ENCODE peak calls at places on chromosomes 3 and 15, in five cellular contexts. T is lower lobe of right lung, A is A673, D is WERI-Rb-1, X is AG09309. G is an unnamed sample.

GRCh38 chr3:38165722-38166387 is 518 bp downstream of the OXSR1 start:
- DNase-seq in T (peak), A (peak), D (peak), X (no peak), G (no peak)

GRCh38 chr3:21551019-21551418 is 200.0 kb downstream of the ZNF385D start:
- DNase-seq in T (no peak), A (no peak), D (no peak), X (no peak), G (no peak)

GRCh38 chr3:108610651-108611050 is 21.1 kb downstream of the DZIP3 start:
- DNase-seq in T (no peak), A (no peak), D (no peak), X (no peak), G (no peak)

GRCh38 chr3:38142959-38143358 is 4.5 kb downstream of the MYD88 start:
- DNase-seq in T (no peak), A (no peak), D (no peak), X (no peak), G (no peak)

GRCh38 chr3:126267169-126267975 is 87.0 kb upstream of the ALDH1L1 start:
- DNase-seq in T (peak), A (no peak), D (no peak), X (peak), G (peak)

GRCh38 chr3:110576962-110577361 is 494.7 kb upstream of the NECTIN3 start:
- DNase-seq in T (no peak), A (peak), D (no peak), X (peak), G (peak)

GRCh38 chr15:31235298-31236183 is 91.1 kb upstream of the KLF13 start:
- DNase-seq in T (no peak), A (peak), D (no peak), X (no peak), G (no peak)

GRCh38 chr3:56125358-56126005 is 342.8 kb downstream of the ERC2 start:
- DNase-seq in T (no peak), A (peak), D (no peak), X (peak), G (no peak)

GRCh38 chr15:56744701-56745683 is 11.7 kb upstream of the ZNF280D start:
- DNase-seq in T (no peak), A (no peak), D (no peak), X (no peak), G (no peak)

GRCh38 chr3:150130404-150131100 is 159.9 kb upstream of the PFN2 start:
- DNase-seq in T (no peak), A (no peak), D (no peak), X (no peak), G (no peak)

GRCh38 chr15:60917469-60918130 is 311.5 kb downstream of the RORA start:
- DNase-seq in T (no peak), A (peak), D (peak), X (no peak), G (peak)

GRCh38 chr15:53256043-53256442 is 465.9 kb upstream of the ONECUT1 start:
- DNase-seq in T (no peak), A (no peak), D (no peak), X (no peak), G (no peak)

GRCh38 chr3:42256135-42256819 is 9.7 kb downstream of the CCK start:
- DNase-seq in T (no peak), A (no peak), D (no peak), X (no peak), G (peak)

GRCh38 chr15:80072285-80072684 is 12.8 kb downstream of the ZFAND6 start:
- DNase-seq in T (no peak), A (peak), D (peak), X (peak), G (peak)

GRCh38 chr3:143601738-143602480 is 246.4 kb downstream of the SLC9A9 start:
- DNase-seq in T (no peak), A (peak), D (no peak), X (no peak), G (no peak)

GRCh38 chr3:81658322-81658997 is 103.0 kb downstream of the GBE1 start:
- DNase-seq in T (no peak), A (no peak), D (no peak), X (no peak), G (no peak)

GRCh38 chr3:152960684-152961083 is 125.8 kb downstream of the P2RY1 start:
- DNase-seq in T (no peak), A (no peak), D (no peak), X (no peak), G (no peak)

GRCh38 chr3:122183521-122183892 is at the start of gene CASR:
- DNase-seq in T (peak), A (no peak), D (peak), X (no peak), G (no peak)

GRCh38 chr3:8621872-8622271 is 22.7 kb downstream of the SSUH2 start:
- DNase-seq in T (no peak), A (no peak), D (no peak), X (peak), G (no peak)

GRCh38 chr3:47245271-47245670 is 37.3 kb downstream of the KIF9 start:
- DNase-seq in T (peak), A (no peak), D (no peak), X (no peak), G (no peak)

GRCh38 chr15:92714071-92714456 is 58.5 kb upstream of the FAM174B start:
- DNase-seq in T (no peak), A (peak), D (no peak), X (peak), G (peak)

GRCh38 chr3:56878046-56878445 is 76.3 kb upstream of the ARHGEF3 start:
- DNase-seq in T (no peak), A (peak), D (no peak), X (no peak), G (no peak)

GRCh38 chr3:119937229-119937628 is 155.3 kb downstream of the NR1I2 start:
- DNase-seq in T (no peak), A (no peak), D (no peak), X (no peak), G (no peak)

GRCh38 chr3:52218454-52218853 is 7.0 kb downstream of the TLR9 start:
- DNase-seq in T (no peak), A (no peak), D (no peak), X (no peak), G (no peak)

GRCh38 chr3:117026401-117026800 is 316.8 kb downstream of the TUSC7 start:
- DNase-seq in T (no peak), A (no peak), D (no peak), X (no peak), G (no peak)

GRCh38 chr15:49178477-49178876 is 8.4 kb downstream of the GALK2 start:
- DNase-seq in T (no peak), A (no peak), D (no peak), X (no peak), G (no peak)

GRCh38 chr3:160720123-160720746 is 35.8 kb upstream of the PPM1L start:
- DNase-seq in T (no peak), A (no peak), D (no peak), X (no peak), G (no peak)

GRCh38 chr3:55434789-55435188 is 52.3 kb downstream of the WNT5A start:
- DNase-seq in T (peak), A (peak), D (peak), X (no peak), G (no peak)

GRCh38 chr3:99637041-99637380 is 1.4 kb upstream of the COL8A1 start:
- DNase-seq in T (no peak), A (peak), D (no peak), X (no peak), G (peak)

GRCh38 chr3:10242182-10243065 is 5.8 kb upstream of the TATDN2 start:
- DNase-seq in T (no peak), A (no peak), D (no peak), X (no peak), G (no peak)

GRCh38 chr3:86416334-86416733 is 574.6 kb downstream of the VGLL3 start:
- DNase-seq in T (no peak), A (no peak), D (no peak), X (no peak), G (peak)

GRCh38 chr15:63185206-63185605 is 4.2 kb upstream of the RAB8B start:
- DNase-seq in T (no peak), A (peak), D (no peak), X (no peak), G (no peak)

DNA sequence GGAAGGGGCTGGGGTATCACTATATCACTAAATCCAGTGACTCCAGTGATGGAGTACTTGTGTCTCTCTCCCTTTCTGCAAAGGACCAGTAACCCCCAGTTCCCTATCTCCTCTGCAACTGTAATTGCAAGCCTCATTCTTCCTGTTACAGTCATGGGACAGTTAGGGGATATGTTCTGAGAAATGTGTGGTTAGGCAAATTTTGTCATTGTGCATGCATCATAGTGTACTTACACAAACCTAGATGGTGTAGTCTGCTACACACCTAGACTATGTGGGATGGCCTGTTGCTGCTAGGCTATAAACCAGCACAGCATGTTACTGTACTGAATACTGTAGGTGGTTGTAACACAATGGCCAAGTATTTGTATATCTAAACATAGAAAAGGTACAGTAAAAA is 2.2 kb downstream of the VPS8 start:
- DNase-seq in T (no peak), A (no peak), D (no peak), X (no peak), G (no peak)
- H3K4me3 ChIP-seq in T (no peak), A (no peak), D (no peak), X (no peak), G (no peak)

DNA sequence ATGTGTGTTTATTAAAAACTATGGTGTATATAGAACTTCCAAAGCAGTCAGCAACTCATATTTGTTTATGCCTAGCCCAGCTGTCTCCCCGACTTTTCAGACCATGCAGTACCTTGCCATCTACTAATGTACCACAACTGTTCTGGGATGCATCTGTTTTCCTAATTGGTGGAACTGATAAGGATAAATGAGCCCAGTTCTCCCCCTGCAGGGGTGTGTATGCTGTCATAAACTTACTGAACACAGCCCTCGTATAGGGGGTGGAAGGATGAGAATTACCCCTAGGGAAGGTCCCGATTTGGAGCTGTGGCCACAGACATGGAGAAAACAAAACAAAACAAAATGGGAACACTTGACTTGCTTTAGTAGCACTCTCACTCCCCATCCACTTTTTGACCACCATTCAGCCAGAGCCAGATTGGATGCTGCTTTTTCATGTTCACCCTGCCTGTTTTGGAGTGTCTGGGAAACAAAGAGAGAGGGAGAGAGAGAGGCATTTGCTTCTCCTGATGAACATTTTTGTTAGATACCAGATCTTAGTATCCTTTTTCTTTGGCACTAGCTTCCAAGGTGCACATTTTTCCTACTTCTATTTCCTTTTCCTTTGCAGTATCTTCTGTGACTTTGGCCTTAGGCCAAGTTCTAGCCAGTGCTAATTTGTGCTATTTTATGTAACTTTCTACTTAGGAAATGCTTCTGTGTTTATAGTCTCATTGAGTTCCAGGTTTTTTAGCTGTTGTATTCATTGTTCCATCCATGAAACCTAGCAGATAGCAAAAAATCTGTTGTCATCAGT is 29.1 kb downstream of the CADM2 start:
- DNase-seq in T (no peak), A (no peak), D (no peak), X (no peak), G (no peak)
- H3K4me3 ChIP-seq in T (no peak), A (no peak), D (no peak), X (no peak), G (no peak)

DNA sequence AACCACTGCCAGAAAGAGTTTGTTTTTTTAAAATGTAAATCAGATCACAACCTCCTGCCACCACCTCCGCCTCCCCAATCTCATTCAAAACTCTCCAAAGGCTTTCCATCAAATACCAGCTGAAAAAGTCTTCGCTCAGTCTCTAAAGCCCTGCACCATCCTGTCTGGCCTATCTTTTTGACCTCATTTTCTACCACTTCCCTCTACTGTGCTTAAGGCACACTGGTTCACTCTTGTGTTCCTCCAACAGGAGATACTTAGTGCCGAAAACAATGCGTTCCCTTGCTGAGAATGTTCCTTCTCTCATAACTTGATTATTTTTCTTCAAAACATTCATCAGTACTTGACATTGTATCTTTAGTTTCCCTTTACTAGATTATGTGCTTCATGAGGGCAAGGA is 3.5 kb downstream of the BTBD1 start:
- DNase-seq in T (no peak), A (no peak), D (no peak), X (no peak), G (no peak)
- H3K4me3 ChIP-seq in T (no peak), A (no peak), D (no peak), X (no peak), G (no peak)

DNA sequence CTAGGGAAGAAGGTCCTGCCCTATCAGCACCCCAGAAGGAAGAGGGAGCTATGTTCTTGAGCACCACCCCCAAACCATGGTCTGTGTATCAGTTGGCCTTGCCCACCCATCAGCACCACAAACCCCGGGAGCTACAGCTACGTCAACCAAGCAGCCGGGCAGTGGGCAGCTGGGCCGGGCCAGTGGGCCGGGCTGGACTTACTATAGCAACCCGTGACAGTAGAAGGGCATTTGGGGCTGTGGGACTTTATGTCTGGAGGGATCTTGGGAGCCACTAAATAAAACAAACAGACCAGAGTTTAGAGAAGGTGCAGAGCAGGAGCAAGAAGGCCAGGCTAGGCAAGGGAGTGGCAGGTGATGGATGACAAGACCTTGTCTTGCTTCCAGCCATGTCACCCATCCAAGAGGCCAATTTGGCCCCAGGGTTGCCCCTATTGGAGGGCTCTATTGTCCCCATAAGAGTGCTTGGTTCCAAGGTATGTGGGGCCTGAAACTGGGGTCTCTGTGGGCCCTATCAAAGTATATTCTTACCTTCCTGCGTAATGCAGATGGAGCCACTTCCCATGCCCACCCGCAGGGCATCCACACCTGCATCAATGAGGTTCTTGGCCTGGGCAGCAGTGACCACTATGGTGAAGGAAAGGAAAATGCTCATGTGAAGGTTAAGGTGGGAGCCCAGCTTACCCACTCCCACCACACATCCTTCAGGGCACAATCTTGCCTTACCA is 3.2 kb downstream of the IMPDH2 start:
- DNase-seq in T (no peak), A (no peak), D (no peak), X (no peak), G (no peak)
- H3K4me3 ChIP-seq in T (no peak), A (no peak), D (no peak), X (no peak), G (no peak)

GRCh38 chr3:31925271-31925630 is 55.8 kb downstream of the OSBPL10 start:
- DNase-seq in T (no peak), A (no peak), D (no peak), X (no peak), G (no peak)
- H3K4me3 ChIP-seq in T (no peak), A (no peak), D (no peak), X (no peak), G (no peak)

DNA sequence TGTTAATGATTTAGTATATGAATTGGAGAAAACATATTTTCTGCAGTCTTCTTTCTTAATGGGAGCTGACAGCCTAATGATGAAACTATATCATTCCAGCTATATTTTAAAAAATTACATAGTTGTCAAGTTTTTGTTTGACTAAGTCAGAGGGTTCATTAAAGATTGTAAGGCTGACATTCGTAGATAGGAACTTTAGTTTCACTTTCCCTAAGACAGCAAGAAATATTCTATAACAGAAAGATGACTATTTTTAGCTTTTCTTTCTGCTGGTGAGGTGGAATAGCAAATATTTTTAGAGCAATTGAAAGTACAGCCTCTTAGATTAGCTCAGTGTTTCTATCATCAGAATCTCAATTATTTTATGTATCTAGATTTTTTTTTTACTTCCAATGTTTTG is 60.2 kb downstream of the PIAS1 start:
- DNase-seq in T (no peak), A (no peak), D (no peak), X (no peak), G (no peak)
- H3K4me3 ChIP-seq in T (peak), A (peak), D (no peak), X (peak), G (peak)

DNA sequence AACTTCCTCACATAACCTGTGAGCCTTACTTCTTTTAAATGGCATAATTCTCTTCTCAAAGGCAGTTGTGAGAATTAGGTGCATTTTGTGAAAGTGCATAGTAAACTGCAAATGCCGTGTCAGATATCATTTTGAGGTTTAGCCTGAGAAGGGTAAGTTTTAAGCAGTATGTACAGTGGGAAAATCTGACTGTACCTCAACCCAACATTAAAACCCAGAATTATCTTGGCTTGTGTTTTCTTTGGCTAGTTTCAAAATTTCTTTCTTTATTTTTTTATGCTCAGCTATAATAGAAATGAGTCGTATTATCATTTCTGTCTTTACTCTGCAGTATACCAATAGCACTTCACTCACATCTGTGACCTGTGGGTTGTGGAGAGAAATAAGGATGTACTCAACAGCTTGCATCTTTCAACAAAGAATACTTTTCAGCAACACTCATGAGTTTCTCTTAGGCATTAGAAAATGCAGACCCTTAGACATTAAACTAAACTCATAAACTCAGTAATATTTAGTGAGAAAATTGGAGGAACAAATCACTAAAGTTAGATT is 65.7 kb downstream of the RASA2 start:
- DNase-seq in T (no peak), A (no peak), D (no peak), X (no peak), G (no peak)
- H3K4me3 ChIP-seq in T (no peak), A (no peak), D (no peak), X (no peak), G (no peak)

DNA sequence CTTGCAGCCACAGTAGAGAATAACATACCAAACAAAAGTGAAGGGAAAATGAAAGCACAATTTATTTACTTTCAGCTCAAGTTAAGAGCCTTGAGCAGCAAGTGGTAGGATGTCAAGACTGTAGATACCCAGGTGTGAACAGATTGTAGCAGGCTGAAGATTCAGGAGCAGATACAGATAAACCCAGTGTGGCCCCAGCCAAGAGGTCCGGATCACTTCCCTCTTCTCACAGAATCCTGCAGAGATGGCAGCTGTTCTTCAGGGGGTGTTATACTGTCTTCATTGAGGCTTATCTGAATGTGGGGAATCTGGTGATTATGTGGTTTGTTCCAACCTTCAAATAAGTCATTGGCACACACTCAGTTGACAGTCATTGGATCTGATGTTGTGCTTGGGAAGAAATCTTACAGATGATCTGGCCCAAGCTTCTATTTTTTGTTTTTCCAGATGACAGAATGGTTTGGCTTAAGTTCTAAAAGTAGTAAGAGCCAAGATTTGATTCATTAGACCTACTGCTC is 2.2 kb downstream of the STARD9 start:
- DNase-seq in T (no peak), A (no peak), D (peak), X (peak), G (no peak)
- H3K4me3 ChIP-seq in T (peak), A (no peak), D (no peak), X (no peak), G (no peak)